ENCODE peak calls at places on chromosomes 1 and 21, in six cellular contexts. U, L, G, H, J and I are unnamed samples.

GRCh38 chr1:231162300-231162969 is 577 bp downstream of the TRIM67 start:
- DNase-seq in U (peak), L (no peak), G (no peak), H (peak), J (no peak), I (no peak)

GRCh38 chr1:35587736-35588135 is 14.6 kb downstream of the TFAP2E start:
- DNase-seq in U (peak), L (no peak), G (no peak), H (no peak), J (no peak), I (no peak)

GRCh38 chr1:65458730-65459396 is 38.4 kb downstream of the LEPR start:
- DNase-seq in U (no peak), L (no peak), G (no peak), H (no peak), J (no peak), I (no peak)

GRCh38 chr21:22343721-22344120 is 1345.5 kb downstream of the NCAM2 start:
- DNase-seq in U (no peak), L (no peak), G (no peak), H (no peak), J (no peak), I (no peak)

GRCh38 chr1:162605225-162605927 is 26.9 kb upstream of the DDR2 start:
- DNase-seq in U (no peak), L (no peak), G (no peak), H (peak), J (peak), I (peak)

GRCh38 chr1:56578963-56579875 is at the start of gene PLPP3:
- DNase-seq in U (peak), L (peak), G (peak), H (peak), J (peak), I (peak)

GRCh38 chr1:202213361-202214088 is 19.9 kb downstream of the LGR6 start:
- DNase-seq in U (no peak), L (no peak), G (no peak), H (no peak), J (no peak), I (no peak)

GRCh38 chr1:242788771-242789170 is 264.3 kb upstream of the PLD5 start:
- DNase-seq in U (no peak), L (no peak), G (no peak), H (no peak), J (no peak), I (no peak)

GRCh38 chr1:85048296-85049064 is at the start of gene MCOLN3:
- DNase-seq in U (peak), L (peak), G (no peak), H (no peak), J (no peak), I (no peak)

GRCh38 chr1:48757363-48757762 is 19.3 kb downstream of the BEND5 start:
- DNase-seq in U (no peak), L (no peak), G (no peak), H (no peak), J (no peak), I (no peak)

GRCh38 chr1:226779536-226779935 is 40.5 kb upstream of the ITPKB start:
- DNase-seq in U (no peak), L (no peak), G (no peak), H (no peak), J (no peak), I (no peak)

GRCh38 chr1:208772891-208773290 is 528.7 kb upstream of the PLXNA2 start:
- DNase-seq in U (no peak), L (no peak), G (no peak), H (no peak), J (no peak), I (no peak)

GRCh38 chr1:157113116-157113515 is 13.5 kb upstream of the ETV3L start:
- DNase-seq in U (peak), L (no peak), G (no peak), H (no peak), J (no peak), I (no peak)

GRCh38 chr1:63705058-63705457 is 68.8 kb upstream of the ROR1 start:
- DNase-seq in U (no peak), L (no peak), G (no peak), H (no peak), J (no peak), I (no peak)

GRCh38 chr1:204350857-204351573 is 8.7 kb downstream of the PLEKHA6 start:
- DNase-seq in U (peak), L (no peak), G (no peak), H (peak), J (peak), I (no peak)

GRCh38 chr21:25776440-25776839 is 41.7 kb downstream of the GABPA start:
- DNase-seq in U (no peak), L (no peak), G (no peak), H (no peak), J (no peak), I (no peak)

GRCh38 chr1:2316451-2316940 is 74.9 kb downstream of the MORN1 start:
- DNase-seq in U (no peak), L (no peak), G (no peak), H (no peak), J (no peak), I (no peak)

GRCh38 chr21:28540514-28540913 is 452.2 kb downstream of the LTN1 start:
- DNase-seq in U (no peak), L (no peak), G (no peak), H (peak), J (peak), I (peak)

GRCh38 chr1:11355594-11356467 is 82.8 kb downstream of the UBIAD1 start:
- DNase-seq in U (no peak), L (no peak), G (no peak), H (no peak), J (no peak), I (no peak)

GRCh38 chr1:170663441-170664282 is at the start of gene PRRX1:
- DNase-seq in U (no peak), L (no peak), G (no peak), H (peak), J (no peak), I (no peak)

GRCh38 chr1:178492341-178492740 is 4.4 kb downstream of the CLEC20A start:
- DNase-seq in U (no peak), L (no peak), G (no peak), H (no peak), J (no peak), I (no peak)

GRCh38 chr1:36096500-36097412 is 8.1 kb downstream of the ADPRS start:
- DNase-seq in U (no peak), L (no peak), G (no peak), H (no peak), J (no peak), I (no peak)

GRCh38 chr1:154666051-154666793 is 58.2 kb upstream of the ADAR start:
- DNase-seq in U (no peak), L (no peak), G (no peak), H (no peak), J (no peak), I (no peak)

GRCh38 chr1:151759241-151759640 is 4.1 kb downstream of the MRPL9 start:
- DNase-seq in U (no peak), L (no peak), G (no peak), H (no peak), J (no peak), I (no peak)

GRCh38 chr1:25724201-25724600 is 75.8 kb upstream of the SELENON start:
- DNase-seq in U (no peak), L (no peak), G (no peak), H (no peak), J (no peak), I (no peak)

GRCh38 chr1:155651861-155652661 is 36.5 kb downstream of the YY1AP1 start:
- DNase-seq in U (no peak), L (no peak), G (no peak), H (no peak), J (no peak), I (no peak)

GRCh38 chr1:229148041-229148671 is 122.8 kb upstream of the RAB4A start:
- DNase-seq in U (no peak), L (no peak), G (no peak), H (no peak), J (no peak), I (no peak)

GRCh38 chr1:155015527-155016230 is 13.1 kb downstream of the ZBTB7B start:
- DNase-seq in U (no peak), L (no peak), G (no peak), H (no peak), J (no peak), I (no peak)

GRCh38 chr1:185720633-185721272 is 13.4 kb upstream of the HMCN1 start:
- DNase-seq in U (no peak), L (no peak), G (no peak), H (peak), J (no peak), I (peak)

GRCh38 chr1:201353186-201353940 is 24.1 kb downstream of the TNNT2 start:
- DNase-seq in U (peak), L (peak), G (no peak), H (no peak), J (no peak), I (no peak)

GRCh38 chr21:28215214-28215954 is 777.3 kb downstream of the LTN1 start:
- DNase-seq in U (no peak), L (no peak), G (no peak), H (peak), J (no peak), I (peak)

GRCh38 chr21:17270234-17270633 is 242.6 kb upstream of the CXADR start:
- DNase-seq in U (no peak), L (no peak), G (no peak), H (peak), J (peak), I (peak)

GRCh38 chr21:33894736-33895288 is 20.8 kb downstream of the ATP5PO start:
- DNase-seq in U (peak), L (peak), G (peak), H (peak), J (peak), I (peak)
- H3K4me3 ChIP-seq in U (peak), L (peak), G (peak), H (peak), J (peak), I (peak)

DNA sequence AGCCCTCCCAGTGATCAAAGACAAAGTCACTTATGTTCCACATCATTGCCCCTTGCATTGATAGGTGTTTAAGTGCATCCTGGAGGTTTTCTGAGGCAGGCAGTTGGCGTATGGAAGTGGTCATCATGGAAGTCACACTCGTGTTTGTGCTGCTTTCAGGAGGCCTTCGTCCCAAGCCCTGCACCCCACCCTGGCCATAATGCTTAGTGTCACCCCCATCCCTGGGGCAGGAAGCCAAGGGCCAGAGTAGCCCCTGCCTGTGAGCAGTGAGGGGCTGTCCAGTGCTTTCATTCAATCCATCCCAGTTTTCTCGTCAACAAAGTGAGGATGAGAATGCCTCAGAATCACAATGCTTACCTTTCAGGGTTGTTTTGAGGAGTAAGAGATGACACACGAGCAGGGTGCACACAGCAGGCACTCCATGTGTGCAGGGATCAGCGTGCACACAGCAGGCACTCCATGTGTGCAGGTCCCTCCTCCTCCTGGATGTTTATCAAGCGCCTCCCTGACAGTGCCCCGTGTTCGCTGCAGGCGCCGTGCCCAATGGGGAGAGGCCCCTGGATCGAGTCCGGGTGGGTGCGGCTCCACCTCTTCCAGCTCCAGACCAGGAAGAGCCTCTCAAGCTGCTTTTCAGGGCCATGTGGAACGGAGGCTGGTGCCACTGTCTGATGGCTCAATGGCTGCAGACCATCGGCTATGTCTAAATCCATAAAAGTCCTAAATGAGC is 35.7 kb downstream of the RRP1 start:
- DNase-seq in U (no peak), L (no peak), G (no peak), H (no peak), J (no peak), I (no peak)
- TF ChIP-seq CTCF in U (no peak), L (no peak), G (no peak), H (no peak), J (no peak), I (no peak)

GRCh38 chr1:27560271-27561125 is 43.4 kb downstream of the AHDC1 start:
- DNase-seq in U (no peak), L (no peak), G (no peak), H (no peak), J (no peak), I (no peak)
- H3K4me3 ChIP-seq in U (no peak), L (no peak), G (no peak), H (no peak), J (no peak), I (no peak)

GRCh38 chr1:43008106-43008424 is 49.4 kb upstream of the SLC2A1 start:
- DNase-seq in U (no peak), L (no peak), G (no peak), H (no peak), J (no peak), I (no peak)
- TF ChIP-seq CTCF in U (no peak), L (no peak), G (no peak), H (no peak), J (no peak), I (no peak)

GRCh38 chr1:234270581-234271242 is 102.5 kb upstream of the COA6 start:
- DNase-seq in U (no peak), L (no peak), G (no peak), H (no peak), J (no peak), I (no peak)

GRCh38 chr1:234265861-234266260 is 107.4 kb upstream of the COA6 start:
- DNase-seq in U (no peak), L (no peak), G (no peak), H (no peak), J (no peak), I (no peak)

GRCh38 chr1:234272656-234273312 is 100.5 kb upstream of the COA6 start:
- DNase-seq in U (no peak), L (no peak), G (no peak), H (no peak), J (no peak), I (no peak)

GRCh38 chr1:234271243-234271606 is 102.0 kb upstream of the COA6 start:
- DNase-seq in U (no peak), L (no peak), G (no peak), H (no peak), J (no peak), I (no peak)

GRCh38 chr1:234270103-234270502 is 103.2 kb upstream of the COA6 start:
- DNase-seq in U (no peak), L (no peak), G (no peak), H (no peak), J (no peak), I (no peak)
- H3K4me3 ChIP-seq in U (no peak), L (no peak), G (no peak), H (no peak), J (no peak), I (no peak)

GRCh38 chr1:6414443-6414844 is 5.3 kb downstream of the HES2 start:
- DNase-seq in U (no peak), L (no peak), G (no peak), H (peak), J (peak), I (no peak)
- TF ChIP-seq CTCF in U (peak), L (peak), G (no peak), H (peak), J (peak), I (peak)

DNA sequence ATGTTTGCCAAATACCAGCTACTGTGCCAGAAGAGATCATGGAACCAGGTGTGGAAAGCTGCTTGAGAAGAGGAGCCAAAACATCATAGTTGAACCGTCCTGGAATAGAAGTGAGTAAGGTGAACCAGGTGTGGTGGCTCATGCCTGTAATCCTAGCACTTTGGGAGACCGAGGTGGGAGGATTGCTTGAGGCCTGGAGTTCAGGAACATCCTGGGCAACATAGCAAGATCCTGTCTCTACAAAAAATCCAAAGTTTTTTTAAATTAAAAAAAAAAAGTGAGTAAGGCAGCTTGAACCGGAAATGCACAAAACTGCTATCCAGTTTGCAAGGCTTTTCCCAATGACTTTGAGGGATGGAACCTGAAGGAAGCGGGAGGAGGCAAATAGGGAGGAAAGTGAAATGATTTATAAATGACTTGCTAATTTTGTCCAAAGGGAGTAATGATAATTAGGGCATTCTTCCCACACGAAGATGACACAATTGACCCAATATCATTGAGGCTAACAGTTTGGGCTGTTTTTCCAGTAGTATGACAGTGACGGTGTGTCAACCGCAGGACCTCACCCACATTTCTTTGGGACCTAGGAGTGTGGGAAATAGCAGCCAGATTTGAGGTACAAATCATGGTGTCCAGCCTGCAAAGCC is 1.5 kb upstream of the CNN3 start:
- DNase-seq in U (no peak), L (no peak), G (no peak), H (no peak), J (no peak), I (no peak)
- H3K4me3 ChIP-seq in U (peak), L (peak), G (peak), H (peak), J (peak), I (no peak)

GRCh38 chr1:112517231-112517630 is 8.5 kb downstream of the WNT2B start:
- DNase-seq in U (no peak), L (no peak), G (no peak), H (no peak), J (no peak), I (no peak)

GRCh38 chr1:112515311-112516009 is 6.7 kb downstream of the WNT2B start:
- DNase-seq in U (no peak), L (no peak), G (no peak), H (peak), J (no peak), I (no peak)

GRCh38 chr1:112516141-112516540 is 7.4 kb downstream of the WNT2B start:
- DNase-seq in U (no peak), L (no peak), G (no peak), H (no peak), J (no peak), I (no peak)

GRCh38 chr1:112513112-112513870 is 4.5 kb downstream of the WNT2B start:
- DNase-seq in U (no peak), L (no peak), G (no peak), H (peak), J (peak), I (no peak)

GRCh38 chr1:112514901-112515300 is 6.1 kb downstream of the WNT2B start:
- DNase-seq in U (no peak), L (no peak), G (no peak), H (no peak), J (no peak), I (no peak)
- TF ChIP-seq CTCF in U (no peak), L (no peak), G (no peak), H (no peak), J (no peak), I (no peak)

GRCh38 chr1:213491468-213491867 is 440.4 kb downstream of the RPS6KC1 start:
- DNase-seq in U (no peak), L (no peak), G (no peak), H (no peak), J (no peak), I (no peak)

GRCh38 chr1:213486488-213486887 is 435.4 kb downstream of the RPS6KC1 start:
- DNase-seq in U (no peak), L (no peak), G (no peak), H (no peak), J (no peak), I (no peak)

GRCh38 chr1:213492161-213493041 is 441.4 kb downstream of the RPS6KC1 start:
- DNase-seq in U (no peak), L (no peak), G (no peak), H (no peak), J (no peak), I (no peak)
- H3K4me3 ChIP-seq in U (no peak), L (no peak), G (no peak), H (no peak), J (no peak), I (no peak)

GRCh38 chr1:61287734-61288133 is 205.4 kb downstream of the NFIA start:
- DNase-seq in U (no peak), L (no peak), G (no peak), H (peak), J (no peak), I (peak)

GRCh38 chr1:61284933-61285332 is 202.6 kb downstream of the NFIA start:
- DNase-seq in U (no peak), L (no peak), G (no peak), H (no peak), J (no peak), I (no peak)

GRCh38 chr1:61284226-61284854 is 202.0 kb downstream of the NFIA start:
- DNase-seq in U (no peak), L (no peak), G (no peak), H (no peak), J (no peak), I (no peak)

GRCh38 chr1:61287014-61287413 is 204.7 kb downstream of the NFIA start:
- DNase-seq in U (no peak), L (no peak), G (no peak), H (no peak), J (no peak), I (no peak)

GRCh38 chr1:61285371-61285885 is 203.1 kb downstream of the NFIA start:
- DNase-seq in U (no peak), L (no peak), G (no peak), H (no peak), J (no peak), I (no peak)
- TF ChIP-seq CTCF in U (no peak), L (no peak), G (no peak), H (no peak), J (no peak), I (no peak)